ENCODE peak calls at places on chromosomes 11 and 22, in eight cellular contexts. M, F, I, C, G, A, H and T are unnamed samples.

GRCh38 chr11:64848779-64849599 is 4.5 kb upstream of the CDC42BPG start:
- DNase-seq in M (no peak), F (no peak), I (no peak), C (peak), G (peak), A (no peak), H (no peak), T (peak)

GRCh38 chr11:35662061-35662648 is 420 bp upstream of the TRIM44 start:
- DNase-seq in M (no peak), F (peak), I (no peak), C (no peak), G (no peak), A (no peak), H (peak), T (no peak)

GRCh38 chr11:26377619-26378018 is 45.7 kb downstream of the ANO3 start:
- DNase-seq in M (no peak), F (no peak), I (no peak), C (no peak), G (no peak), A (no peak), H (no peak), T (no peak)

GRCh38 chr11:123231263-123231662 is 36.2 kb upstream of the CLMP start:
- DNase-seq in M (peak), F (peak), I (no peak), C (no peak), G (no peak), A (no peak), H (no peak), T (no peak)

GRCh38 chr11:83241291-83241946 is 44.7 kb downstream of the CCDC90B start:
- DNase-seq in M (peak), F (peak), I (no peak), C (peak), G (peak), A (peak), H (peak), T (peak)

GRCh38 chr22:17158568-17159503 is at the start of gene HDHD5:
- DNase-seq in M (peak), F (no peak), I (peak), C (peak), G (peak), A (peak), H (peak), T (peak)

GRCh38 chr11:44319552-44320288 is 9.8 kb upstream of the ALX4 start:
- DNase-seq in M (no peak), F (no peak), I (no peak), C (no peak), G (peak), A (no peak), H (no peak), T (peak)

GRCh38 chr11:2885017-2885675 is 429 bp downstream of the CDKN1C start:
- DNase-seq in M (peak), F (no peak), I (no peak), C (peak), G (peak), A (peak), H (peak), T (peak)

GRCh38 chr11:61602775-61603569 is 22.1 kb upstream of the SYT7 start:
- DNase-seq in M (no peak), F (no peak), I (no peak), C (no peak), G (peak), A (no peak), H (peak), T (peak)

GRCh38 chr11:95925011-95925410 is 1.1 kb upstream of the MTMR2 start:
- DNase-seq in M (peak), F (peak), I (no peak), C (no peak), G (peak), A (no peak), H (no peak), T (peak)

GRCh38 chr11:57567210-57567511 is 311 bp downstream of the UBE2L6 start:
- DNase-seq in M (no peak), F (no peak), I (no peak), C (no peak), G (no peak), A (peak), H (no peak), T (no peak)

GRCh38 chr11:1460396-1460795 is 26.2 kb downstream of the MOB2 start:
- DNase-seq in M (no peak), F (no peak), I (no peak), C (no peak), G (no peak), A (no peak), H (no peak), T (no peak)

GRCh38 chr11:1167751-1168231 is 10.0 kb downstream of the MUC5AC start:
- DNase-seq in M (no peak), F (no peak), I (no peak), C (no peak), G (no peak), A (no peak), H (peak), T (no peak)

GRCh38 chr11:125569913-125570621 is 790 bp downstream of the EI24 start:
- DNase-seq in M (no peak), F (no peak), I (no peak), C (no peak), G (peak), A (peak), H (peak), T (peak)

GRCh38 chr22:27456696-27457503 is 344.7 kb downstream of the MN1 start:
- DNase-seq in M (peak), F (no peak), I (no peak), C (no peak), G (no peak), A (peak), H (no peak), T (no peak)

DNA sequence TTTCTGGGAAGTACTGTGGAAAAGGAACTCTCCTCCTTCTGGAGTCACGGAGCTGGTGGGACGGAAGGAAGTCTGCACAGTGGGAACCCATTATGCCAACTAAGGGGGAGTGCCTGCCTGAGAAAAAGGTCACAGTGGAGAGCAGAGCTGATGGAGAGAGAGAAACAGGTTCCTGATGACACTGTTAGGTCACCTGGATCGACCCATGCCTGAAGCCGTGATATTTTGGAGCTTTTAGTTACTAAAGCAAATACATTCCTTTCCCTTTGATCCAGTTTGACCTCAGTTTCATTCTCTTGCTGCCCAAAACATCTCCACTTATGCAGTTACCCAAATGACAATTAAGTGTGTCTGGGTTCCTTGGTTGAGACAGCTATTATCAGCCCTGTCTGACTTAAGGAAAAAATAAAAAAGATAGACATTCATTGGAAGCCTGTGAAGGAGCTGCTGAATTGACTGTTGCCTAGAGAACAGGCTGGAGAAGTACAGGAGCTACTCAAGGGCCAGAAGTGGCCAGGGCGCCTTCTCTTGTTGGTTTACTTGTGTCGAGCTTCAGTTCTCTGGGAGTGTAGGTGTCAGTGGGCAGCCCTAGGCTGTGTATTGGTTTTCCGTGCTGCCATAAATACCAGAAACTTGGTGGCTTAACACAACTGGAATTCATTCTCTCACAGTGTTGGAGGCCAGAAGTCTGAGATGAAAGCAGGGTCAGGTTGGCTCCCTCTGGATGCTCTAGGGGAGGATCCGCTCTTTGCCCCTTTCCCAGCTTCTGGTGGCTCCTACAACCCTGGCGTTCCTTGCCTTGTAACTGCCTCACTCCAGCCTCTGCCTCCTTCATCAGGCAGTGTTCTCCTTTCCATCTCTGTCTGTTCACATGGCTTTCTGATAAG is 13.6 kb downstream of the MRGPRD start:
- DNase-seq in M (no peak), F (no peak), I (no peak), C (peak), G (no peak), A (no peak), H (no peak), T (no peak)
- TF ChIP-seq MAX in M (no peak), F (no peak), I (no peak), C (no peak), G (no peak), A (no peak), H (no peak), T (no peak)

GRCh38 chr11:111785886-111786412 is 19.8 kb upstream of the PPP2R1B start:
- DNase-seq in M (no peak), F (peak), I (no peak), C (no peak), G (no peak), A (no peak), H (no peak), T (no peak)
- TF ChIP-seq MAX in M (no peak), F (peak), I (no peak), C (no peak), G (no peak), A (no peak), H (no peak), T (no peak)

DNA sequence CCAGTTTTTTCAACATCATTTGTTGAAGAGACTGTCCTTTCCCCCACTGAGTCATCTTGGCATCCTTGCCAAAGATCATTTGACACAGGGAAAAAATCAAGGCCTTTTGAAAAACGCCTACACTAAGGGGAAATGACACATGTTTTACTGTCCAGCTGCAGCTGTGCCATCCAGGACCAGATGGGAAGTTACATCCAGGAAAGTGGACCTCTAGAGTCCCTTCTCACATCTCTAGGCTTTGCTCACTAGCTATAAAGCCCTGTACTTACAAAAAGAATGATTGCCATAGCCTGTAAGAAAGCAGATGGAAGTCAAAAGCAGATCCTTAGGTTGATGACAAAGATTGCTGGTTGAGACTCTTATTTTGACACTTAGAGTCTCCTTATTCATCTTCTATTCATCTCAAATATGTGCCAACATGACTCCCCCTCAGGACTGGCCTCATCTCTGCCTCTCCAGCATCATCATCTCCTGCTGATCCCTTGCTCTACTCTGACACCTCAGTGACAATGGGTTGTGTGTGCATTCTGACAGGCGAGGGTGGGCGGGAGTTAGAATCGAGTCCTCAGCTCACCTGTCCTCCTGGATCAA is 22.8 kb downstream of the OSBP2 start:
- DNase-seq in M (peak), F (peak), I (no peak), C (no peak), G (no peak), A (peak), H (no peak), T (no peak)
- TF ChIP-seq MAX in M (no peak), F (no peak), I (no peak), C (no peak), G (no peak), A (no peak), H (no peak), T (no peak)

GRCh38 chr11:10568486-10568941 is at the start of gene LYVE1:
- DNase-seq in M (no peak), F (peak), I (no peak), C (no peak), G (peak), A (peak), H (no peak), T (no peak)
- TF ChIP-seq MAX in M (no peak), F (no peak), I (no peak), C (no peak), G (no peak), A (no peak), H (no peak), T (no peak)

DNA sequence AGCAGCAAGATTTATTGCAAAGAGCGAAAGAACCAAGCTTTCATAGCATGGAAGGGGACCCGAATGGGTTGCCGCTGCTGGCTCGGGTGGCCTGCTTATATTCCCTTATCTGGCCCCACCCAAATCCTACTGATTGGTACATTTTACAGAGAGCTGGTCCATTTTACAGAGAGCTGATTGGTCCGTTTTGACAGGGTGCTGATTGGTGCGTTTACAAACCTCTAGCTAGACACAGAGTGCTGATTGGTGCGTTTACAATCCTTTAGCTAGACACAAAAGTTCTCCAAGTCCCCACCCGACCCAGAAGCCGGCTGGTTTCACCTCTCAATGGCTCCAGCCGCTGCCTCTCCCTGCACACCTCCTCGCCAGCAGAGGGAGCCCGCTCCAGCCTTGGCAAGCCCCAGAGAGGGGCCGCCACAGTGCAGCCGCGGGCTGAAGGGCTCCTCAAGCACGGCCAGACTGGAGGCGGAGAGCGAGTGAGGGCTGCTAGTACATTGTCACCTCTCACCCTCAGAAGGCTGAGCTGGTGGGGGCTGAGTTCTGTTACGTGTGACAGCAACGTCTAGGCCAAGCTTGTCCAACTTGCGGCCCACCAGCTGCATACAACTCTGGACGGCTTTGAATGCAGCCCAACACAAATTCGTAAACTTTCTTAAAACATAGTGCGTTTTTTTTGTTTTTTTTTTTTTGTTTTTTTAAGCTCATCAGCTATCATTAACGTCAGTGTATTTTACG is 8.7 kb downstream of the PTH start:
- DNase-seq in M (peak), F (peak), I (no peak), C (peak), G (peak), A (peak), H (no peak), T (peak)
- TF ChIP-seq MAX in M (no peak), F (no peak), I (no peak), C (no peak), G (no peak), A (no peak), H (no peak), T (no peak)

DNA sequence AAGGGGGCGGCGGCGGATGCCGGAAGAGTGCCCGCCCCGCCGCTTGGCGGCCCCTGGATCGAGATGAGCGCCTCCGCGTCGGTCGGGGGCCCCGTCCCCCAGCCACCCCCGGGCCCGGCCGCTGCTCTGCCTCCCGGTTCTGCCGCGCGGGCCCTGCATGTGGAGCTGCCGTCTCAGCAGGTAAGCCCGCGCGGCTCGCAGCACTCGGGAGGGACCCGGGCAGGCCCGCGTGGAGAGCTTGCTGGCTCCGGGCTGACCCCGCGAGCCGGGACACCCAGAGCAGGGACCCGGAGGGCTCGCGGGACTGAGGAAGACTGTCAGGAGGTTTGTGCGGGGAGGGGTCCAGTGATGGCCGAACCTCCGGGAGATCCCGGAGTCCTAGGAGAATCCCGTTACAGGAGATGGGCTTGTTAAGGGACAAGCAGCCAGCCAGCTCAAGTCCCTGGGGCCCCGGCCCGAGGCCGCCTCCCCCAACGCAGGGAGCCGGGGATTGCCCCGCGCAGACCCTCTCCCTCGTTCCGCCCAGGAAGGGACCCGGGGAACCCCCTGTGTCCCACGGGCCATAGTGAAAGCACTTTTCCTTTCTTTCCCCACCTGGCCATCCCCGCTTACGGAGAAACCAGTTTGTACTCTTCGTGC is 454 bp downstream of the UVRAG start:
- DNase-seq in M (peak), F (no peak), I (no peak), C (peak), G (peak), A (peak), H (no peak), T (peak)
- TF ChIP-seq MAX in M (no peak), F (peak), I (no peak), C (no peak), G (no peak), A (no peak), H (no peak), T (no peak)